ENCODE peak calls at places on chromosomes 5 and 9, in four cellular contexts. One of them, this sample, is unnamed.
A peak's percentile ranks its signal among the peaks of the same experiment; 100 is the strongest.

GRCh38 chr5:131252824-131253171 is 11.1 kb upstream of the CDC42SE2 start:
- DNase-seq in activated B cell treated with CpG ODN at 0.5 μM for 24 hours: peak; percentile 52
- DNase-seq in AG08395: no peak
- DNase-seq in NCI-H1930: no peak
- DNase-seq in this sample: no peak

GRCh38 chr9:106697799-106698591 is 165.0 kb upstream of the ZNF462 start:
- DNase-seq in activated B cell treated with CpG ODN at 0.5 μM for 24 hours: no peak
- DNase-seq in AG08395: peak; percentile 58
- DNase-seq in NCI-H1930: no peak
- DNase-seq in this sample: peak; percentile 74

GRCh38 chr9:133273098-133273497 is 1.9 kb downstream of the ABO start:
- DNase-seq in activated B cell treated with CpG ODN at 0.5 μM for 24 hours: no peak
- DNase-seq in AG08395: no peak
- DNase-seq in NCI-H1930: no peak
- DNase-seq in this sample: no peak

GRCh38 chr5:169071-169727 is 22.1 kb upstream of the LRRC14B start:
- DNase-seq in activated B cell treated with CpG ODN at 0.5 μM for 24 hours: no peak
- DNase-seq in AG08395: peak; percentile 70
- DNase-seq in NCI-H1930: no peak
- DNase-seq in this sample: no peak

GRCh38 chr5:36842087-36842486 is 34.5 kb upstream of the NIPBL start:
- DNase-seq in activated B cell treated with CpG ODN at 0.5 μM for 24 hours: no peak
- DNase-seq in AG08395: no peak
- DNase-seq in NCI-H1930: no peak
- DNase-seq in this sample: no peak

GRCh38 chr9:92637331-92637730 is 32.6 kb downstream of the IPPK start:
- DNase-seq in activated B cell treated with CpG ODN at 0.5 μM for 24 hours: no peak
- DNase-seq in AG08395: no peak
- DNase-seq in NCI-H1930: no peak
- DNase-seq in this sample: no peak

GRCh38 chr5:168131519-168131918 is 159.9 kb upstream of the WWC1 start:
- DNase-seq in activated B cell treated with CpG ODN at 0.5 μM for 24 hours: no peak
- DNase-seq in AG08395: no peak
- DNase-seq in NCI-H1930: no peak
- DNase-seq in this sample: no peak

GRCh38 chr5:3394877-3395599 is 200.6 kb upstream of the IRX1 start:
- DNase-seq in activated B cell treated with CpG ODN at 0.5 μM for 24 hours: no peak
- DNase-seq in AG08395: no peak
- DNase-seq in NCI-H1930: peak; percentile 28
- DNase-seq in this sample: no peak

GRCh38 chr5:176735383-176736265 is 74.7 kb upstream of the UNC5A start:
- DNase-seq in activated B cell treated with CpG ODN at 0.5 μM for 24 hours: no peak
- DNase-seq in AG08395: no peak
- DNase-seq in NCI-H1930: no peak
- DNase-seq in this sample: no peak

GRCh38 chr9:14585730-14586473 is 107.3 kb downstream of the ZDHHC21 start:
- DNase-seq in activated B cell treated with CpG ODN at 0.5 μM for 24 hours: no peak
- DNase-seq in AG08395: no peak
- DNase-seq in NCI-H1930: no peak
- DNase-seq in this sample: no peak

GRCh38 chr5:121182788-121183490 is 668.7 kb upstream of the FTMT start:
- DNase-seq in activated B cell treated with CpG ODN at 0.5 μM for 24 hours: no peak
- DNase-seq in AG08395: no peak
- DNase-seq in NCI-H1930: no peak
- DNase-seq in this sample: no peak

This sample was measured in MG63.